ENCODE peak calls at places on chromosomes 7 and 10, in five cellular contexts. X is PC-3, U is SK-N-SH, L is HCT116, E is HepG2. O is an unnamed sample. For H3K79me2, the result is how much of the 10 kb centered on the place peaks cover.

GRCh38 chr7:129098409-129099084 is 43.6 kb upstream of the TNPO3 start:
- DNase-seq in L (no peak), X (peak), U (no peak), E (no peak), O (no peak)

GRCh38 chr7:66517212-66517909 is 111.3 kb upstream of the KCTD7 start:
- DNase-seq in E (no peak), U (no peak), X (no peak), L (no peak), O (no peak)

GRCh38 chr7:134212576-134213546 is 85.7 kb downstream of the LRGUK start:
- DNase-seq in L (no peak), X (no peak), U (no peak), E (no peak), O (no peak)

GRCh38 chr7:48337012-48337621 is 165.9 kb downstream of the ABCA13 start:
- DNase-seq in E (peak), L (no peak), U (peak), X (peak), O (peak)

GRCh38 chr7:24290004-24290641 is 6.1 kb downstream of the NPY start:
- DNase-seq in L (peak), X (peak), E (peak), U (peak), O (peak)

GRCh38 chr7:134504660-134505164 is 22.7 kb upstream of the AKR1B10 start:
- DNase-seq in E (no peak), U (no peak), X (no peak), L (no peak), O (no peak)

GRCh38 chr10:52135101-52135500 is 179.0 kb upstream of the DKK1 start:
- DNase-seq in U (no peak), L (no peak), E (no peak), X (peak), O (no peak)

GRCh38 chr7:17315974-17316373 is 17.5 kb downstream of the AHR start:
- DNase-seq in U (no peak), E (no peak), L (no peak), X (no peak), O (no peak)

GRCh38 chr7:104862719-104863118 is 151.3 kb upstream of the KMT2E start:
- DNase-seq in X (peak), E (peak), U (peak), L (peak), O (peak)

GRCh38 chr7:1733206-1733907 is 63.3 kb downstream of the ELFN1 start:
- DNase-seq in U (peak), E (no peak), L (no peak), X (peak), O (no peak)

GRCh38 chr7:4128161-4128560 is 553.9 kb upstream of the FOXK1 start:
- DNase-seq in U (no peak), L (no peak), E (no peak), X (no peak), O (no peak)

GRCh38 chr7:4610768-4611467 is 71.2 kb upstream of the FOXK1 start:
- DNase-seq in X (peak), L (peak), E (peak), U (peak), O (peak)

GRCh38 chr10:58384095-58384494 is 1.1 kb upstream of the TFAM start:
- DNase-seq in L (no peak), X (peak), E (no peak), U (no peak), O (no peak)

GRCh38 chr7:84821671-84822534 is 365.0 kb downstream of the SEMA3D start:
- DNase-seq in U (no peak), X (no peak), L (no peak), E (no peak), O (no peak)

GRCh38 chr7:40008218-40008815 is 58.3 kb downstream of the CDK13 start:
- DNase-seq in X (peak), E (no peak), U (no peak), L (no peak), O (no peak)

GRCh38 chr10:112816033-112816430 is 134.0 kb upstream of the TCF7L2 start:
- DNase-seq in U (no peak), X (no peak), E (no peak), L (no peak), O (no peak)

GRCh38 chr7:95886501-95887090 is 114.2 kb downstream of the DYNC1I1 start:
- DNase-seq in U (no peak), E (peak), X (peak), L (no peak), O (peak)

GRCh38 chr7:150896562-150897209 is 44.4 kb downstream of the AOC1 start:
- DNase-seq in U (no peak), E (no peak), L (no peak), X (no peak), O (no peak)

GRCh38 chr10:129532838-129533237 is 65.8 kb downstream of the MGMT start:
- DNase-seq in X (no peak), E (no peak), L (no peak), U (no peak), O (no peak)

GRCh38 chr7:20784311-20785210 is 2.1 kb downstream of the SP8 start:
- DNase-seq in X (peak), E (no peak), U (peak), L (no peak), O (no peak)

GRCh38 chr10:70931168-70931805 is 42.9 kb upstream of the PCBD1 start:
- DNase-seq in U (no peak), E (no peak), X (peak), L (no peak), O (peak)

GRCh38 chr10:3389093-3389492 is 216.5 kb upstream of the PITRM1 start:
- DNase-seq in U (no peak), X (no peak), E (no peak), L (no peak), O (no peak)

GRCh38 chr7:99631311-99632109 is 14.8 kb downstream of the ZSCAN25 start:
- DNase-seq in X (peak), L (no peak), U (no peak), E (peak), O (peak)
- TF ChIP-seq CTCF in X (peak), L (peak), U (peak), E (peak), O (peak)

DNA sequence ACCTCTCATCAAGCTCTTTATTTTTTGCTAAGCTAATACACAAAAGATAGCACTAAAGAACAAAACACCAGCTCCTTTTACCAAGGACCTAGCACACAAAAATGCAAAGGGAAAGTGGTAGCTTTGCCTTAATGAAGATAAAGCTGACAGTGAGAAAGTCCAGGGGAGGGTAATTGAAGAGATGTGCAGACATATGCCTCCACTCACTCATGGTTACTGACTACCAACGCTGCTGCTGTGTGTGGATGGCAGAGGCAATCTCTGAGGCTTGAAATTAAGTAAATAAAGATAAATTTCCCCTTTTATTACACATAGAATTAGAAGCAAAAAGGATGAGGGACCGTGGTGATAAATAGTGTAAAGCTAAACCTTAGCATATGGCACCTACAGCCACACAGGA is 87.0 kb downstream of the HGF start:
- DNase-seq in U (peak), L (no peak), X (no peak), E (no peak), O (no peak)
- H3K4me2 ChIP-seq in U (no peak), L (no peak), X (no peak), E (no peak), O (no peak)

DNA sequence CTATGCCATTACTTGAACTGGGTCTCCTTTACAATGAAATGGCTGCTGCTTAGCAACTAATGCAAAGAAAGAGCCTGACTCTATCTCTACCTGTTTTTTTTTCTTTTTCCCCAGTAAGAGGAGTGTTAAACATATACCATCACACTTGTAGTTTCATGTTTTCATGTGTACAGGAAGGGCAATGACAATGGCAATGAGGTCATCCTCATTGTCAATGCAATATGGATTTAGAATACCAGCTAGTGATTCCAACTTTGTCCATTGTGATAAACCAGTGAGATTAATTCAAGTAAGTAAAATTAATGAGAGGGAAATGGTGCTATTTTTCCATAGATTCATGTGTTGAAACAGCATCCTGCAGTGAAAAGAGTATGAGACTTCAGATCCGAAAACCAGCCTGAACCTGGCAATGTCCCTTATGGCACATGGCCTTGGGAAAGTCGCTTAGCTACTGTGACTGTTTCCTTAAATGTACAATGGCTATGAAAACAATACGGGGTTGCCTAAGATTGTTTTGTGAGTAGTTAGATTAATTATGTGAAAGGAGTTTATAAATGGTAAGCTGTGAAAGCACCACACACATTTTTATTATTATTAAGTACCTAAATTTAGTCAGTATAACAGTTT is 11.2 kb downstream of the DGKI start:
- DNase-seq in E (no peak), L (no peak), X (no peak), U (no peak), O (no peak)
- H3K79me2 ChIP-seq in E (under half), L (under half), X (under half), U (under half), O (under half)

GRCh38 chr7:100109521-100110163 is 8.2 kb downstream of the AP4M1 start:
- DNase-seq in U (peak), X (no peak), L (no peak), E (no peak), O (no peak)
- TF ChIP-seq CTCF in U (peak), X (peak), L (peak), E (peak), O (no peak)

DNA sequence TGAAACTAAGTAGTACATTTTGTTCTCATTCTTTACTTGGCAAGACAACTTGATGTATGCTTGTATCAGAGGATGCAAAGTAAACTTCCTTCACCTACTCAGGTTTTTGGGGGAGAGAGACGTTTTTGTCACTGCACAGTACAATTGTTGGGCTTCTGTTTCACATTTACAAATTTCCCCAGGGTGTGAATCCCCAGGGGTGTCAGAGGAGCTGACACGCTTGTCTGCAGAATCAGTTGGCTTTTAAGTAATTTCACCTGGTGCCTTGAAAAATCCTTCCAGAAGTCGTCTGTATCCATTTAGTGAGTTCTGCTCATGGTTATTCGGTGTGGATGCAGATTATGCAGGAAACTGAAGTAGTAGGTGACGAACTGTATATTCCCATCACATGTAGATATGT is 1227.7 kb upstream of the CELF2 start:
- DNase-seq in U (no peak), X (no peak), L (no peak), E (no peak), O (no peak)
- H3K4me2 ChIP-seq in U (no peak), X (no peak), L (no peak), E (no peak), O (no peak)

DNA sequence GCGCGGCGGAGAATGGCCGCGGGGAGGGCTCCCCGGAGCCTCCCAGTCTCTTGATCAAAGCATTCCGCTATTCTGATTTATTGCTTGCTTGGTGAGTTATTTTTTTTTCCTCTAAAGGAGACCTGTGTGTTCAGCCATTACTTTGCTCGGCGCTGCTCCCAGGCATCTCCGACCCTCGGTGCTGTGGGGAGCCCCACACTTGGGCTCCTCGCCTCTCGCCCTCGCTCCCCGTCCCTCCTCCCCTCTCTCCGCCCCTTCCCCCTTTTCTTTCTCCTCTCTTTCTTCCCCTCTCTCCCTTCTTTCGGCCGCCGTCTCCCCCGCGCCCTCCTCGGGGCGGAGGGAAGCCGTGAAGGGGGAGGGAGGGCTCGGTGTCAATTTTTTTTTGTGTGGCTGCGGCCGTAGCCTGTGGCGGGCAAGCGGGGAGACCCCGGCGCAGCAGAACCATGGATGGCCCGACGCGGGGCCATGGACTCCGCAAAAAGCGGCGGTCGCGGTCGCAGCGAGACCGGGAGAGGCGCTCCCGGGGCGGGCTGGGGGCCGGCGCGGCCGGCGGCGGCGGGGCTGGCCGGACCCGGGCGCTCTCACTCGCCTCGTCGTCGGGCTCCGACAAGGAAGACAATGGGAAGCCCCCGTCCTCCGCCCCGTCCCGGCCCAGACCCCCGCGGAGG is 1.1 kb downstream of the AUTS2 start:
- DNase-seq in E (no peak), U (peak), X (no peak), L (no peak), O (no peak)
- H3K79me2 ChIP-seq in E (under half), U (half or more), X (under half), L (under half), O (under half)

GRCh38 chr7:142323706-142324105 is 65.8 kb upstream of the PRSS58 start:
- DNase-seq in X (peak), L (peak), E (peak), U (peak), O (peak)

GRCh38 chr7:142320883-142321282 is 63.0 kb upstream of the PRSS58 start:
- DNase-seq in E (no peak), X (no peak), L (no peak), U (no peak), O (no peak)

GRCh38 chr7:142321391-142321790 is 63.5 kb upstream of the PRSS58 start:
- DNase-seq in X (no peak), L (no peak), E (no peak), U (no peak), O (no peak)

GRCh38 chr7:142319970-142320369 is 62.1 kb upstream of the PRSS58 start:
- DNase-seq in L (no peak), U (no peak), E (no peak), X (peak), O (no peak)
- TF ChIP-seq CTCF in L (peak), U (peak), E (peak), X (peak), O (peak)

GRCh38 chr10:124084693-124085092 is 8.7 kb downstream of the CHST15 start:
- DNase-seq in E (no peak), X (no peak), L (no peak), U (no peak), O (no peak)
- H3K4me2 ChIP-seq in E (peak), X (no peak), L (no peak), U (no peak), O (no peak)